ENCODE peak calls at places on chromosomes 1 and 21, in seven cellular contexts. R is right lobe of liver; N is effector memory CD4-positive, alpha-beta T cell; W is substantia nigra; E is right cardiac atrium; I is heart right ventricle; C is A549. P is an unnamed sample.

GRCh38 chr1:36351222-36351977 is 28.0 kb upstream of the EVA1B start:
- DNase-seq in R (no peak), N (no peak), W (no peak), E (no peak), I (no peak), C (peak; percentile 61), P (no peak)

GRCh38 chr1:150302338-150302737 is 8.7 kb downstream of the MRPS21 start:
- DNase-seq in R (no peak), N (no peak), W (no peak), E (no peak), I (no peak), C (no peak), P (no peak)

GRCh38 chr1:104648269-104648691 is 898.6 kb downstream of the AMY1C start:
- DNase-seq in R (no peak), N (no peak), W (no peak), E (no peak), I (no peak), C (peak; percentile 1), P (no peak)

GRCh38 chr1:204409878-204410763 is 1.5 kb downstream of the PPP1R15B start:
- DNase-seq in R (no peak), N (no peak), W (no peak), E (no peak), I (no peak), C (no peak), P (no peak)

GRCh38 chr1:221555689-221556433 is 186.0 kb downstream of the DUSP10 start:
- DNase-seq in R (no peak), N (no peak), W (no peak), E (no peak), I (no peak), C (no peak), P (no peak)

GRCh38 chr21:29077651-29078090 is 4.2 kb upstream of the CCT8 start:
- DNase-seq in R (no peak), N (no peak), W (no peak), E (no peak), I (no peak), C (peak; percentile 28), P (peak; percentile 35)

GRCh38 chr1:26584022-26584485 is 54.5 kb downstream of the RPS6KA1 start:
- DNase-seq in R (no peak), N (no peak), W (no peak), E (no peak), I (no peak), C (peak; percentile 15), P (no peak)

GRCh38 chr1:11706292-11706691 is 14.8 kb downstream of the DRAXIN start:
- DNase-seq in R (no peak), N (no peak), W (no peak), E (no peak), I (no peak), C (no peak), P (no peak)

GRCh38 chr1:177873238-177873637 is 96.6 kb downstream of the SEC16B start:
- DNase-seq in R (no peak), N (no peak), W (no peak), E (no peak), I (no peak), C (no peak), P (no peak)

DNA sequence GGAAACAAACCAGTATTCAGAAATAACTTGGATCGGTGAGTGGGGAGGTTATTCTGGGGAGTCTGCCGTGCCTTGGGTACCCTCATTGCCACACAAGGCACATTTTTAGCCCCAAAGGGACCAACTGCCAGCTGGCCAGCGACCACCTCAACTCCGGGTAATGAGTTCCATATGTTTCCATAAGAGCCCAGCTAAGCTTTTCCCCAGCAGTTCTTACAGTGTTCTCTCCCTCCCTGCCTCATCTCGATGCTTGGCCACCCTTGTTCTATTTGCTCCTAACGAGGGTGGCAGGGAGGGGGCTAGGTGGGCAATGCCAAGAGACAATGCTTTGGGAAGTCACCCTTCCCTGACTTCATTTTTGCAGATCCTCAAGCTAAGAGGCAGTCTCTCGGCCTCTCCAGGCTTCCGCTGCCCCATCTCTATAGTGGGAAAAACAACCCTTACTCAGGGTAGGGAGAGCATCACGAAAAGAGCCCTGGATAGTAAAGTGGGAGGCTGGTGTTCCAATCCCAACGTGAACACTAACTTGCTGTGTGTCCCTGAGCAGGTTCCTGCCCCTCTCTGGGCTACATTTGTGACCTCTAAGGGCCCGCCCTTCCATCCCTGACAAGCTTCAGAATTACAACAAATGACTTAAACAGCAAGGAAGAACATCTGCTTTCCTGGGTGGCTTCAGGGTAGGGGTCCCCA is 6.0 kb downstream of the ID3 start:
- DNase-seq in R (no peak), N (no peak), W (no peak), E (no peak), I (no peak), C (no peak), P (no peak)
- H3K27ac ChIP-seq in R (peak overlapping the region; percentile 82), N (no peak overlapping the region), W (peak overlapping the region; percentile 68), E (peak overlapping the region; percentile 73), I (peak overlapping the region; percentile 98), C (peak overlapping the region; percentile 98), P (peak overlapping the region; percentile 97)

GRCh38 chr1:201555593-201555945 is 16.6 kb downstream of the NAV1 start:
- DNase-seq in R (no peak), N (no peak), W (no peak), E (no peak), I (no peak), C (no peak), P (no peak)

GRCh38 chr1:201556841-201557571 is 18.1 kb downstream of the NAV1 start:
- DNase-seq in R (no peak), N (no peak), W (no peak), E (no peak), I (no peak), C (no peak), P (no peak)

GRCh38 chr1:201553496-201554166 is 14.7 kb downstream of the NAV1 start:
- DNase-seq in R (no peak), N (no peak), W (no peak), E (no peak), I (no peak), C (no peak), P (no peak)

GRCh38 chr1:201554167-201554600 is 15.3 kb downstream of the NAV1 start:
- DNase-seq in R (no peak), N (no peak), W (no peak), E (no peak), I (no peak), C (no peak), P (no peak)

GRCh38 chr1:201554789-201555592 is 16.1 kb downstream of the NAV1 start:
- DNase-seq in R (no peak), N (no peak), W (no peak), E (no peak), I (no peak), C (no peak), P (no peak)
- H3K27ac ChIP-seq in R (no peak overlapping the region), N (no peak overlapping the region), W (peak overlapping the region; percentile 7), E (peak overlapping the region; percentile 46), I (peak overlapping the region; percentile 81), C (no peak overlapping the region), P (no peak overlapping the region)

DNA sequence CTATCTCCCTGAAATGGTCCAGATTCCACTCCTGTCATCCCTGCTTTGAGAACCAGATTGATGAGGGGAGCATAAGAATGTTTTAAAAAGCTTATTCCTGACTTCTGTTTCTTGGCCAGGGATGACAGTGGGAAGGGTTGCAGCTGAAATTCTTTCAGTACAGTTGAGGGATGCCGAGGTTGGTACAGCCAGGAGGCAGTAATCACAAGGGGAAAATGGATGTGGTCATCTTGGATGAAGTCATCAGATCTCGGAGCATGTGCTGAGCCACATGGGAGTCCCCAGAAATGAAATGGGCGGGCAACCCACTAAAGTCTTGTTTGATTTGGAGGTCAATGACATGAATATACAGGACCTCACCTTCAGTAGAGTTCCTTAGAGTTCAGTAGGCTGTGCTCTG is 18.7 kb upstream of the PLA2G2E start:
- DNase-seq in R (no peak), N (no peak), W (no peak), E (no peak), I (no peak), C (no peak), P (no peak)
- H3K27ac ChIP-seq in R (no peak overlapping the region), N (no peak overlapping the region), W (no peak overlapping the region), E (no peak overlapping the region), I (no peak overlapping the region), C (no peak overlapping the region), P (no peak overlapping the region)

GRCh38 chr1:8024329-8024728 is 1.8 kb downstream of the ERRFI1 start:
- DNase-seq in R (no peak), N (no peak), W (no peak), E (no peak), I (no peak), C (no peak), P (no peak)
- H3K27ac ChIP-seq in R (peak overlapping the region; percentile 97), N (no peak overlapping the region), W (no peak overlapping the region), E (no peak overlapping the region), I (no peak overlapping the region), C (peak overlapping the region; percentile 100), P (no peak overlapping the region)

DNA sequence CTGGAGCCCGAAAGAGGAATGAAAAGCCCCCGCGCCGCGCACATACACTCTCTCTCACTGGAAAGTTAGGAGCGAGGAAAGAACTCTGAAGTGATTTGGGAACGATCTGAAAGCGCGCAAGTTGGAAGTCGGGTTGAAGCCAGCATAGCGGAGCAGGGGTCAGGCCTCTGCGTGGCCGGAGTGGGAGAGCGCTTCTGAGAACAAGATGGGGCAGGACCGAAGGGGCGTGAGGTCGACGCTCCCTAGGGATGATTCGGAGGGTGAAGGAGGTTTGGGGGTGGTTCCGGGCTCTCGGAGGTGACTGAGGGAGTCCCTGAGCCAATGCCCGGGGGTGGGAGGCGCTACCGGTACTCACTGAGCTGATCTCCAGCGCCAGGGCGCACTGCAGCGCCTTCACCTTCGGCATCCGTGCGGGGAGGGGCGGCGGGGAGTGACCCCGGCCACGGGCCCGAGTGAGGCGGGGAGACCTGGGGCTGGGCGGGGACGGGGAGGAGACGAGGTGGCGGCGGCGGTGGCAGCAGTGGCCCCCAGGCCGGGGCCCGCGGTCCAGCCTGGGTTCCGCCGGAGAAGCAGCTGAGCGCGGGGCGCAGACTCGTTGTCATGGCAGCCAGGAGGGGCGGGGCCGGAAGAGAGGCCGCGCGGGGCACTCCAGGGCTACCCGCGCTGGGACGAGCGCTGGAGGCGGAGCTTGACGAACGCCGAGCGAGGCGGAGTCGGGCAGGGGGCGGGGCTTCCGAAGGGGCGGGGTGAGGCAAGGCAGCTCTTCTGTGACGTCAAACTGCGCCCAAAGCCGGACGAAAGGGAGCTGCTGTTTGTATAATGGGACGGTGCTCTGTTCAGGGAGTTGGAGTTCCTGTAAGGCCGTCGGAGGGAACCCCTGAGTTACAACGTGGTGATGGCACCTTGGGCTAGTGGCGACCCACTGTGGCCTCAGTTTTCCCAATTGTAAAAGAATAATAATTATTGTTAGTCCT is at the start of gene SPATA6:
- DNase-seq in R (peak; percentile 99), N (peak; percentile 85), W (peak; percentile 82), E (peak; percentile 97), I (peak; percentile 99), C (peak; percentile 82), P (peak; percentile 98)
- H3K27ac ChIP-seq in R (peak within 1 kb of the TSS; percentile 71), N (peak within 1 kb of the TSS; percentile 58), W (peak within 1 kb of the TSS; percentile 92), E (peak within 1 kb of the TSS; percentile 87), I (peak within 1 kb of the TSS; percentile 87), C (peak within 1 kb of the TSS; percentile 77), P (peak within 1 kb of the TSS; percentile 66)

GRCh38 chr1:8360493-8361197 is 42.7 kb downstream of the SLC45A1 start:
- DNase-seq in R (peak; percentile 47), N (no peak), W (no peak), E (no peak), I (no peak), C (no peak), P (no peak)

GRCh38 chr1:8359617-8360481 is 41.9 kb downstream of the SLC45A1 start:
- DNase-seq in R (peak; percentile 47), N (no peak), W (no peak), E (no peak), I (no peak), C (no peak), P (no peak)

GRCh38 chr1:8357329-8358101 is 39.6 kb downstream of the SLC45A1 start:
- DNase-seq in R (peak; percentile 49), N (no peak), W (no peak), E (no peak), I (no peak), C (no peak), P (no peak)

GRCh38 chr1:8358241-8358896 is 40.5 kb downstream of the SLC45A1 start:
- DNase-seq in R (peak; percentile 48), N (no peak), W (no peak), E (no peak), I (no peak), C (no peak), P (no peak)

GRCh38 chr1:8358897-8359616 is 41.1 kb downstream of the SLC45A1 start:
- DNase-seq in R (peak; percentile 47), N (no peak), W (no peak), E (no peak), I (no peak), C (no peak), P (no peak)
- H3K27ac ChIP-seq in R (no peak overlapping the region), N (no peak overlapping the region), W (no peak overlapping the region), E (no peak overlapping the region), I (no peak overlapping the region), C (no peak overlapping the region), P (no peak overlapping the region)